ENCODE peak calls at places on chromosomes 13 and 19, in nine cellular contexts. B is NCI-H1092; E is hepatocyte; J is fibroblast of the aortic adventitia; M is HTR-8/SVneo; W is T follicular helper cell; X is HS-27A; T is neural progenitor cell; D is stimulated activated CD4-positive, alpha-beta T cell treated with anti-CD3 and anti-CD28 coated beads, Interleukin-4, amount 100 ng/mL, for 4 hours. V is an unnamed sample.

GRCh38 chr19:33434090-33434885 is 60.8 kb downstream of the CEBPG start:
- DNase-seq in E (no peak), D (no peak), T (no peak), M (no peak), B (no peak), X (no peak), W (no peak), J (no peak), V (no peak)

GRCh38 chr19:44998025-44998424 is 3.2 kb upstream of the RELB start:
- DNase-seq in X (no peak), T (no peak), M (no peak), W (no peak), J (no peak), D (no peak), B (no peak), E (no peak), V (no peak)

GRCh38 chr13:44739539-44739938 is 163.4 kb upstream of the TSC22D1 start:
- DNase-seq in B (no peak), W (no peak), X (no peak), D (no peak), M (no peak), E (no peak), T (no peak), J (no peak), V (no peak)

GRCh38 chr19:10105241-10106099 is 692 bp upstream of the PPAN start:
- DNase-seq in T (no peak), D (peak), X (no peak), E (no peak), J (no peak), M (no peak), W (peak), B (no peak), V (no peak)

GRCh38 chr13:44181938-44182337 is 191.7 kb upstream of the SERP2 start:
- DNase-seq in B (no peak), T (no peak), J (no peak), W (no peak), D (no peak), M (no peak), E (no peak), X (no peak), V (no peak)

GRCh38 chr19:20912973-20913372 is 10.1 kb upstream of the ZNF85 start:
- DNase-seq in X (no peak), J (no peak), E (no peak), W (no peak), M (no peak), D (no peak), B (no peak), T (no peak), V (no peak)

GRCh38 chr13:110363009-110363408 is 55.9 kb downstream of the COL4A2 start:
- DNase-seq in X (no peak), B (no peak), D (no peak), W (no peak), T (peak), E (no peak), M (no peak), J (no peak), V (no peak)

GRCh38 chr19:20233105-20233504 is 66.1 kb downstream of the ZNF486 start:
- DNase-seq in B (no peak), J (no peak), W (no peak), D (no peak), T (no peak), M (no peak), X (no peak), E (peak), V (no peak)

GRCh38 chr13:44868397-44868796 is 120.9 kb downstream of the NUFIP1 start:
- DNase-seq in E (no peak), J (no peak), B (no peak), T (no peak), W (no peak), D (no peak), X (no peak), M (no peak), V (no peak)

V was measured in NCI-H187 treated with DMSO at 0.1 percent for 48 hours.